ENCODE peak calls at places on chromosome 15, in eight cellular contexts. F is AML-193; P is stimulated activated CD8-positive, alpha-beta memory T cell treated with anti-CD3 and anti-CD28 coated beads, Interleukin-15, amount 100 ng/mL, for 24 hours; W is neuronal stem cell; E is COR-L47; I is stimulated activated CD4-positive, alpha-beta T cell treated with anti-CD3 and anti-CD28 coated beads, Interleukin-15, amount 100 ng/mL, for 24 hours; S is SHP77 treated with DMSO at 0.1 percent for 48 hours; C is astrocyte of the spinal cord. A is an unnamed sample.

GRCh38 chr15:47293763-47294162 is 423.5 kb upstream of the SEMA6D start:
- DNase-seq in F (no peak), P (no peak), W (no peak), E (no peak), I (no peak), S (no peak), C (peak; percentile 96), A (no peak)

GRCh38 chr15:80788536-80788935 is 9.4 kb downstream of the CEMIP start:
- DNase-seq in F (no peak), P (no peak), W (no peak), E (no peak), I (no peak), S (no peak), C (no peak), A (no peak)

GRCh38 chr15:83848315-83849050 is 194.6 kb downstream of the ADAMTSL3 start:
- DNase-seq in F (no peak), P (no peak), W (no peak), E (no peak), I (no peak), S (no peak), C (peak; percentile 67), A (no peak)

GRCh38 chr15:25869696-25870095 is 6.6 kb upstream of the ATP10A start:
- DNase-seq in F (no peak), P (no peak), W (no peak), E (no peak), I (no peak), S (no peak), C (no peak), A (no peak)

GRCh38 chr15:48175126-48175525 is 3.0 kb downstream of the MYEF2 start:
- DNase-seq in F (no peak), P (no peak), W (no peak), E (no peak), I (no peak), S (no peak), C (no peak), A (no peak)

GRCh38 chr15:78638658-78639314 is 2.2 kb downstream of the CHRNB4 start:
- DNase-seq in F (no peak), P (no peak), W (peak; percentile 77), E (peak; percentile 69), I (peak; percentile 75), S (peak; percentile 28), C (peak; percentile 25), A (peak; percentile 35)

GRCh38 chr15:79076661-79077060 is 13.9 kb downstream of the RASGRF1 start:
- DNase-seq in F (no peak), P (no peak), W (no peak), E (no peak), I (no peak), S (no peak), C (no peak), A (no peak)

GRCh38 chr15:42404461-42405235 is 45.3 kb downstream of the CAPN3 start:
- DNase-seq in F (no peak), P (no peak), W (no peak), E (no peak), I (no peak), S (no peak), C (no peak), A (no peak)

GRCh38 chr15:42385206-42385979 is 26.1 kb downstream of the CAPN3 start:
- DNase-seq in F (peak; percentile 56), P (no peak), W (peak; percentile 36), E (no peak), I (peak; percentile 37), S (peak; percentile 30), C (peak; percentile 43), A (peak; percentile 50)

GRCh38 chr15:32873292-32874114 is 155.7 kb downstream of the GREM1 start:
- DNase-seq in F (no peak), P (no peak), W (no peak), E (no peak), I (no peak), S (no peak), C (no peak), A (no peak)

GRCh38 chr15:65762399-65762798 is 29.7 kb downstream of the DENND4A start:
- DNase-seq in F (no peak), P (no peak), W (no peak), E (no peak), I (no peak), S (no peak), C (no peak), A (no peak)

GRCh38 chr15:94580186-94580585 is 348.8 kb downstream of the MCTP2 start:
- DNase-seq in F (no peak), P (no peak), W (no peak), E (no peak), I (no peak), S (no peak), C (no peak), A (no peak)

GRCh38 chr15:51382787-51383186 is 41.3 kb downstream of the GLDN start:
- DNase-seq in F (peak; percentile 40), P (no peak), W (peak; percentile 36), E (peak; percentile 50), I (peak; percentile 4), S (no peak), C (peak; percentile 56), A (peak; percentile 56)

GRCh38 chr15:42457445-42458442 is 33.2 kb downstream of the ZNF106 start:
- DNase-seq in F (no peak), P (no peak), W (peak; percentile 80), E (no peak), I (no peak), S (no peak), C (peak; percentile 95), A (peak; percentile 94)

GRCh38 chr15:46946953-46947352 is 770.4 kb upstream of the SEMA6D start:
- DNase-seq in F (no peak), P (no peak), W (no peak), E (peak; percentile 57), I (no peak), S (no peak), C (no peak), A (no peak)

GRCh38 chr15:31402511-31403056 is 75.9 kb downstream of the KLF13 start:
- DNase-seq in F (no peak), P (no peak), W (no peak), E (no peak), I (no peak), S (no peak), C (peak; percentile 44), A (no peak)

GRCh38 chr15:31302778-31303433 is 23.7 kb upstream of the KLF13 start:
- DNase-seq in F (no peak), P (no peak), W (no peak), E (no peak), I (no peak), S (no peak), C (no peak), A (no peak)

GRCh38 chr15:25971053-25971452 is 107.9 kb upstream of the ATP10A start:
- DNase-seq in F (no peak), P (no peak), W (no peak), E (no peak), I (no peak), S (no peak), C (no peak), A (no peak)

GRCh38 chr15:62624541-62625399 is 417.8 kb upstream of the TPM1 start:
- DNase-seq in F (no peak), P (no peak), W (no peak), E (no peak), I (no peak), S (no peak), C (peak; percentile 56), A (no peak)

GRCh38 chr15:77329202-77329601 is 90.7 kb downstream of the PEAK1 start:
- DNase-seq in F (no peak), P (no peak), W (no peak), E (no peak), I (no peak), S (no peak), C (no peak), A (no peak)

GRCh38 chr15:31262901-31263671 is 63.5 kb upstream of the KLF13 start:
- DNase-seq in F (peak; percentile 93), P (no peak), W (no peak), E (no peak), I (no peak), S (no peak), C (no peak), A (no peak)

GRCh38 chr15:49238342-49238741 is 68.3 kb downstream of the GALK2 start:
- DNase-seq in F (no peak), P (no peak), W (no peak), E (no peak), I (no peak), S (no peak), C (peak; percentile 74), A (no peak)

GRCh38 chr15:75840659-75841058 is 2.6 kb upstream of the UBE2Q2 start:
- DNase-seq in F (no peak), P (no peak), W (no peak), E (no peak), I (no peak), S (no peak), C (peak; percentile 79), A (no peak)

GRCh38 chr15:28086175-28086703 is 12.9 kb downstream of the OCA2 start:
- DNase-seq in F (peak; percentile 31), P (no peak), W (no peak), E (peak; percentile 19), I (peak; percentile 70), S (no peak), C (peak; percentile 42), A (no peak)

GRCh38 chr15:98779463-98780071 is 131.2 kb downstream of the IGF1R start:
- DNase-seq in F (peak; percentile 97), P (peak; percentile 41), W (peak; percentile 77), E (peak; percentile 58), I (peak; percentile 85), S (peak; percentile 34), C (peak; percentile 72), A (peak; percentile 65)

GRCh38 chr15:59170295-59170881 is 36.3 kb upstream of the LDHAL6B start:
- DNase-seq in F (no peak), P (no peak), W (no peak), E (peak; percentile 80), I (no peak), S (no peak), C (peak; percentile 72), A (no peak)

GRCh38 chr15:60299452-60300047 is 98.2 kb downstream of the ANXA2 start:
- DNase-seq in F (no peak), P (no peak), W (no peak), E (peak; percentile 97), I (no peak), S (peak; percentile 77), C (peak; percentile 6), A (no peak)

GRCh38 chr15:65101418-65101890 is 13.5 kb downstream of the UBAP1L start:
- DNase-seq in F (peak; percentile 3), P (peak; percentile 20), W (peak; percentile 88), E (peak; percentile 27), I (peak; percentile 73), S (no peak), C (peak; percentile 45), A (peak; percentile 68)

GRCh38 chr15:99143230-99143629 is 38.4 kb downstream of the SYNM start:
- DNase-seq in F (no peak), P (no peak), W (no peak), E (peak; percentile 48), I (no peak), S (no peak), C (no peak), A (no peak)

GRCh38 chr15:86830304-86830703 is 750.6 kb downstream of the AGBL1 start:
- DNase-seq in F (no peak), P (no peak), W (no peak), E (no peak), I (peak; percentile 4), S (no peak), C (no peak), A (no peak)

GRCh38 chr15:58136731-58137130 is 1.4 kb upstream of the AQP9 start:
- DNase-seq in F (no peak), P (no peak), W (no peak), E (no peak), I (no peak), S (no peak), C (no peak), A (no peak)

GRCh38 chr15:90932660-90932991 is 277 bp upstream of the HDDC3 start:
- DNase-seq in F (no peak), P (no peak), W (no peak), E (no peak), I (no peak), S (no peak), C (no peak), A (no peak)

GRCh38 chr15:34023932-34024331 is 15.1 kb downstream of the AVEN start:
- DNase-seq in F (no peak), P (no peak), W (no peak), E (no peak), I (no peak), S (no peak), C (no peak), A (no peak)

GRCh38 chr15:100373037-100373896 is 31.5 kb upstream of the ADAMTS17 start:
- DNase-seq in F (no peak), P (no peak), W (no peak), E (peak; percentile 41), I (peak; percentile 9), S (no peak), C (no peak), A (no peak)

A was measured in iPS DF 19.7.